ENCODE peak calls at places on chromosomes 5 and 9, in six cellular contexts. W, Z, Q, E, N and G are unnamed samples. For H3K4me1, the result is how much of the 10 kb centered on the place peaks cover.

GRCh38 chr9:133429641-133430161 is 7.5 kb downstream of the ADAMTS13 start:
- DNase-seq in W (no peak), Z (no peak), Q (peak), E (peak), N (peak), G (no peak)

GRCh38 chr5:170233358-170233892 is 640 bp downstream of the C5orf58 start:
- DNase-seq in W (no peak), Z (no peak), Q (no peak), E (no peak), N (no peak), G (no peak)

GRCh38 chr5:165631235-165631634 is 2125.8 kb downstream of the MAT2B start:
- DNase-seq in W (no peak), Z (no peak), Q (no peak), E (no peak), N (no peak), G (no peak)

GRCh38 chr5:138666226-138666742 is 86.9 kb upstream of the CTNNA1 start:
- DNase-seq in W (no peak), Z (no peak), Q (no peak), E (no peak), N (no peak), G (no peak)

GRCh38 chr9:98172604-98173003 is 19.8 kb downstream of the CORO2A start:
- DNase-seq in W (no peak), Z (no peak), Q (peak), E (peak), N (peak), G (no peak)

GRCh38 chr5:156912869-156913268 is 50.2 kb downstream of the TIMD4 start:
- DNase-seq in W (no peak), Z (no peak), Q (no peak), E (no peak), N (no peak), G (no peak)

GRCh38 chr9:131092548-131093440 is 3.5 kb upstream of the AIF1L start:
- DNase-seq in W (no peak), Z (no peak), Q (no peak), E (no peak), N (no peak), G (no peak)

GRCh38 chr9:112867275-112867991 is 23.2 kb downstream of the SLC46A2 start:
- DNase-seq in W (peak), Z (no peak), Q (peak), E (peak), N (peak), G (no peak)

GRCh38 chr5:17185776-17186175 is 31.7 kb upstream of the BASP1 start:
- DNase-seq in W (no peak), Z (no peak), Q (no peak), E (peak), N (peak), G (no peak)

GRCh38 chr5:128300181-128300580 is 216.6 kb downstream of the SLC12A2 start:
- DNase-seq in W (no peak), Z (no peak), Q (no peak), E (no peak), N (no peak), G (no peak)

GRCh38 chr5:161545701-161546462 is 643 bp downstream of the GABRB2 start:
- DNase-seq in W (no peak), Z (no peak), Q (no peak), E (no peak), N (no peak), G (no peak)

GRCh38 chr9:35526087-35526801 is 36.3 kb downstream of the RUSC2 start:
- DNase-seq in W (no peak), Z (no peak), Q (no peak), E (peak), N (peak), G (no peak)

GRCh38 chr9:132731230-132731629 is 61.0 kb downstream of the GTF3C4 start:
- DNase-seq in W (no peak), Z (no peak), Q (no peak), E (no peak), N (no peak), G (no peak)

GRCh38 chr5:148384389-148384756 is 615 bp downstream of the FBXO38 start:
- DNase-seq in W (no peak), Z (no peak), Q (no peak), E (no peak), N (no peak), G (no peak)

GRCh38 chr5:148383564-148384388 is at the start of gene FBXO38:
- DNase-seq in W (peak), Z (peak), Q (peak), E (peak), N (peak), G (peak)

GRCh38 chr5:148382961-148383360 is 797 bp upstream of the FBXO38 start:
- DNase-seq in W (no peak), Z (no peak), Q (no peak), E (no peak), N (peak), G (no peak)

GRCh38 chr5:148386041-148386440 is 2.3 kb downstream of the FBXO38 start:
- DNase-seq in W (no peak), Z (no peak), Q (no peak), E (no peak), N (no peak), G (no peak)

DNA sequence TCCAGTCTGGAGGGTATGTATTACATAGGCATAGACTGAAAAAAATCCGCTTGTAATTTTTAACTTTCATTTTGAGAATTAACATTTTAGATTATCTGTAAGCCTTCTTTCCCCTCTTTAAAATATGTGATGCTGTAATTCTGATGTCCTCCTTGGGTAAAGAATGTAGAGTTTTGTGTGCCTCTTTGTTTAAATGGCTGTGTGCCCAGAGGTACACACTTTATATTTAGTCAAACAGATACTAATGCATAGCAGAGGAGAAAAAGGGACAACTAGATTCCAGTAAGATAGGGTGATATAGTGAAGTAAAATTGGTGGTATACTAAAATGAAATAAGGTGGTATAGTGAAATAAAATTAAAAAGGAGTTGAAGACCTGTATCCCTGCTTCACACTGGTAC is 1.3 kb downstream of the FBXO38 start:
- DNase-seq in W (no peak), Z (no peak), Q (no peak), E (no peak), N (no peak), G (no peak)
- H3K4me3 ChIP-seq in W (no peak), Z (no peak), Q (no peak), E (no peak), N (peak), G (peak)

DNA sequence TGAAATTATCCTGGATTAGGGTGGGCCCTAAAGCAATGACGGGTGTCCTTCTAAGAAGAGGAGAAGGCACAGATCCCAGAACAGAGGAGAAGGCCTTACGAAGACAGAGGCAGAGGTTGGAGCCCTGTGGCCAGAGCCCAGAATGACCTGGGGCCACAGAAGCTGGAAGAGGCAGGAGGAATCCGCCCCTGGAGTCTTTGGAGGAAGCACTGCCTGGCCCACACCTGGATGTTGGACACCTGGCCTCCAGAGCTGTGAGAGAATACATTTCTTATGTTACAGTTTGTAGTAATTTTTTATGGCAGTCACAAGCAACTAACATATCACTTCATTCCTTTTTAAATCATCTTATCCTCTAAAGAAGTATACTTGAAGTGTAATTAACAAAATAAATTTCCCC is 8.5 kb downstream of the MRPL36 start:
- DNase-seq in W (no peak), Z (no peak), Q (peak), E (no peak), N (no peak), G (no peak)
- H3K4me1 ChIP-seq in W (under half), Z (under half), Q (under half), E (under half), N (under half), G (under half)

GRCh38 chr9:106220415-106220814 is 526.1 kb downstream of the TMEM38B start:
- DNase-seq in W (no peak), Z (no peak), Q (no peak), E (no peak), N (no peak), G (no peak)

GRCh38 chr9:106218854-106219253 is 524.5 kb downstream of the TMEM38B start:
- DNase-seq in W (no peak), Z (no peak), Q (no peak), E (no peak), N (no peak), G (no peak)

DNA sequence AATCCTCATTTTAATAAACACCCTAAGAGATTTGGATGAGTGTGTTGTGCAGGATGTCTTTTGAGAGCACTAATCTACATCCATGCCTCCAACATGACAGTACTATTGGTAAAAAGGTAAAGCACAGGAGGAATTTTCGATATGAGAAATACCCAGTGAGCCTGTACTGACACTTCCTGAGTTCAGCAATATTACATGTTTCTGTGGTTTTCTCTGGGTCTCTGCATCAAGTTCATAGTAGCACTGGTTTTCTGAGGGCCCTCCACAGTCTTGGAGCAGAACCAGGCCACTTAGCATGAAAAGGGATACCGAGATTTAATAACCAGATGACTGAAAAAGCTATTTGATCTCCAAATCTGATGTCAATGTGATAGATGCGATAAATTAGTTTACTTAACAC is 524.1 kb downstream of the TMEM38B start:
- DNase-seq in W (no peak), Z (no peak), Q (no peak), E (no peak), N (no peak), G (no peak)
- H3K4me3 ChIP-seq in W (no peak), Z (no peak), Q (no peak), E (no peak), N (no peak), G (no peak)

DNA sequence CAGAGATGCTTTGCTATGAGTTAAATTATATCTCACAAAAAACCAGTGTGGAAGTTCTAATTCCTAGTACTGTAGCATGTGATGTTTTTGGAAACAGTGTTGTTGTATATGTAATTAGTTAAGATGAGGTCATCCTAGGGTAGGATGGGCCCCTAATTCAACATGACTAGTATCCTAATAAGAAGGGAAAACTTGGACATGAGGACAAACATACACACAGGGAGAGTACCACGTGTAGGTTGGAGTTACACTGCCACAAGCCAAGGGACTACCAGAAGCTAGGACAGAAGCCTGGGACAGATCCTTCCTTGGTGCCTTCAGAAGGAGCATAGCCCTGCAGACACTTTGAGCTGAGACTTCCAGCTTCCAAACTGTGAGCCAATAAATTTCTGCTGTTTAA is 234.2 kb downstream of the MCTP1 start:
- DNase-seq in W (no peak), Z (no peak), Q (no peak), E (no peak), N (no peak), G (no peak)
- H3K4me1 ChIP-seq in W (under half), Z (under half), Q (under half), E (under half), N (under half), G (under half)